ENCODE peak calls at places on chromosomes 6 and 20, in five cellular contexts. One of them, this sample, is unnamed.

GRCh38 chr6:82924799-82925535 is 140.7 kb downstream of the UBE3D start:
- DNase-seq in WTC11: no peak
- DNase-seq in endothelial cell: no peak
- DNase-seq in B cell: no peak
- DNase-seq in GM23338: no peak
- DNase-seq in this sample: no peak

GRCh38 chr20:19990911-19991707 is 26.1 kb upstream of the NAA20 start:
- DNase-seq in B cell: no peak
- DNase-seq in endothelial cell: no peak
- DNase-seq in GM23338: no peak
- DNase-seq in WTC11: no peak
- DNase-seq in this sample: no peak

GRCh38 chr20:19487420-19487819 is 270.6 kb upstream of the RIN2 start:
- DNase-seq in B cell: no peak
- DNase-seq in GM23338: no peak
- DNase-seq in endothelial cell: no peak
- DNase-seq in WTC11: no peak
- DNase-seq in this sample: no peak

GRCh38 chr20:50758469-50758868 is 27.1 kb downstream of the PARD6B start:
- DNase-seq in endothelial cell: no peak
- DNase-seq in WTC11: no peak
- DNase-seq in GM23338: no peak
- DNase-seq in B cell: no peak
- DNase-seq in this sample: no peak

GRCh38 chr20:12057778-12058177 is 140.1 kb downstream of the BTBD3 start:
- DNase-seq in B cell: no peak
- DNase-seq in GM23338: peak
- DNase-seq in endothelial cell: no peak
- DNase-seq in WTC11: peak
- DNase-seq in this sample: no peak

GRCh38 chr20:33896509-33896908 is 85.4 kb downstream of the CHMP4B start:
- DNase-seq in WTC11: no peak
- DNase-seq in GM23338: no peak
- DNase-seq in B cell: no peak
- DNase-seq in endothelial cell: no peak
- DNase-seq in this sample: no peak

GRCh38 chr20:48574383-48574782 is 253.4 kb downstream of the PREX1 start:
- DNase-seq in WTC11: no peak
- DNase-seq in endothelial cell: no peak
- DNase-seq in GM23338: peak
- DNase-seq in B cell: no peak
- DNase-seq in this sample: no peak

GRCh38 chr20:47500554-47500953 is 1.1 kb upstream of the NCOA3 start:
- DNase-seq in endothelial cell: no peak
- DNase-seq in WTC11: no peak
- DNase-seq in B cell: no peak
- DNase-seq in GM23338: no peak
- DNase-seq in this sample: no peak

GRCh38 chr6:45697605-45698004 is 318.1 kb downstream of the CLIC5 start:
- DNase-seq in GM23338: no peak
- DNase-seq in B cell: no peak
- DNase-seq in WTC11: no peak
- DNase-seq in endothelial cell: no peak
- DNase-seq in this sample: no peak

GRCh38 chr20:15818651-15819071 is 754.6 kb downstream of the KIF16B start:
- DNase-seq in WTC11: no peak
- DNase-seq in B cell: no peak
- DNase-seq in GM23338: no peak
- DNase-seq in endothelial cell: no peak
- DNase-seq in this sample: no peak

GRCh38 chr6:154606457-154606856 is 96.0 kb upstream of the CNKSR3 start:
- DNase-seq in WTC11: no peak
- DNase-seq in GM23338: no peak
- DNase-seq in endothelial cell: no peak
- DNase-seq in B cell: peak
- DNase-seq in this sample: no peak

DNA sequence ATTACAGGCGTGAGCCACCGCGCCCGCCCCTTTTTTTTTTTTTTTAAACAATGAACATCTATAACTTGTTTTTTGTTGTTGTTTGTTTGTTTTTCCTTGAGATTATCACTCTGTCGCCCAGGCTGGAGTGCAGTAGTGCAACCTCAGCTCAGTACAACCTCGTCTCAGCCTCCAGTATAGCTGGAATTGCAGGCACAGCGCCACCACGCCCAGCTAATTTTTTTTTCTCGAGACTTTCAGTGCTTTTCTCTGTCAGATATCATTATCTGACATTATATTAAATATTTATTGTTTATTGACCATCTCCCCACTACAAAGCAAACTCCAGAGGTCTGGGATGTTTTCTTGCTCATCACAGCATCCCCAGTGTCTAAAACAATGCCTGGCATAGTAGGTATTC is 2.3 kb upstream of the DLK2 start:
- DNase-seq in GM23338: no peak
- DNase-seq in endothelial cell: no peak
- DNase-seq in B cell: no peak
- DNase-seq in WTC11: no peak
- DNase-seq in this sample: no peak
- TF ChIP-seq CTCF in GM23338: peak
- TF ChIP-seq CTCF in endothelial cell: no peak
- TF ChIP-seq CTCF in B cell: no peak
- TF ChIP-seq CTCF in WTC11: no peak
- TF ChIP-seq CTCF in this sample: no peak

GRCh38 chr20:57387463-57387862 is 3.7 kb upstream of the RBM38 start:
- DNase-seq in WTC11: no peak
- DNase-seq in B cell: no peak
- DNase-seq in GM23338: no peak
- DNase-seq in endothelial cell: no peak
- DNase-seq in this sample: no peak

GRCh38 chr20:57387945-57388351 is 3.2 kb upstream of the RBM38 start:
- DNase-seq in WTC11: no peak
- DNase-seq in GM23338: no peak
- DNase-seq in B cell: no peak
- DNase-seq in endothelial cell: no peak
- DNase-seq in this sample: no peak

GRCh38 chr20:57389695-57390603 is 1.2 kb upstream of the RBM38 start:
- DNase-seq in GM23338: peak
- DNase-seq in WTC11: peak
- DNase-seq in B cell: peak
- DNase-seq in endothelial cell: no peak
- DNase-seq in this sample: no peak

GRCh38 chr20:57390604-57391438 is at the start of gene RBM38:
- DNase-seq in WTC11: peak
- DNase-seq in endothelial cell: peak
- DNase-seq in GM23338: peak
- DNase-seq in B cell: peak
- DNase-seq in this sample: no peak

GRCh38 chr20:57388953-57389694 is 2.1 kb upstream of the RBM38 start:
- DNase-seq in GM23338: peak
- DNase-seq in B cell: peak
- DNase-seq in endothelial cell: peak
- DNase-seq in WTC11: peak
- DNase-seq in this sample: peak
- TF ChIP-seq CTCF in GM23338: peak
- TF ChIP-seq CTCF in B cell: peak
- TF ChIP-seq CTCF in endothelial cell: peak
- TF ChIP-seq CTCF in WTC11: no peak
- TF ChIP-seq CTCF in this sample: no peak

GRCh38 chr6:162245831-162246230 is 481.7 kb downstream of the PRKN start:
- DNase-seq in GM23338: no peak
- DNase-seq in WTC11: no peak
- DNase-seq in B cell: no peak
- DNase-seq in endothelial cell: no peak
- DNase-seq in this sample: no peak

GRCh38 chr6:162249907-162250642 is 477.5 kb downstream of the PRKN start:
- DNase-seq in WTC11: no peak
- DNase-seq in endothelial cell: no peak
- DNase-seq in B cell: no peak
- DNase-seq in GM23338: no peak
- DNase-seq in this sample: no peak

GRCh38 chr6:162251257-162251656 is 476.3 kb downstream of the PRKN start:
- DNase-seq in WTC11: peak
- DNase-seq in B cell: no peak
- DNase-seq in GM23338: peak
- DNase-seq in endothelial cell: peak
- DNase-seq in this sample: no peak
- TF ChIP-seq CTCF in WTC11: peak
- TF ChIP-seq CTCF in B cell: no peak
- TF ChIP-seq CTCF in GM23338: peak
- TF ChIP-seq CTCF in endothelial cell: peak
- TF ChIP-seq CTCF in this sample: no peak

GRCh38 chr20:4567172-4567571 is 154.5 kb upstream of the PRND start:
- DNase-seq in WTC11: no peak
- DNase-seq in endothelial cell: no peak
- DNase-seq in B cell: no peak
- DNase-seq in GM23338: no peak
- DNase-seq in this sample: no peak

GRCh38 chr20:4568560-4568959 is 153.1 kb upstream of the PRND start:
- DNase-seq in WTC11: no peak
- DNase-seq in endothelial cell: no peak
- DNase-seq in GM23338: no peak
- DNase-seq in B cell: no peak
- DNase-seq in this sample: no peak

GRCh38 chr20:4569882-4570281 is 151.8 kb upstream of the PRND start:
- DNase-seq in GM23338: no peak
- DNase-seq in endothelial cell: no peak
- DNase-seq in WTC11: no peak
- DNase-seq in B cell: no peak
- DNase-seq in this sample: no peak

GRCh38 chr20:4571759-4572531 is 149.8 kb upstream of the PRND start:
- DNase-seq in endothelial cell: no peak
- DNase-seq in B cell: no peak
- DNase-seq in WTC11: no peak
- DNase-seq in GM23338: no peak
- DNase-seq in this sample: no peak

DNA sequence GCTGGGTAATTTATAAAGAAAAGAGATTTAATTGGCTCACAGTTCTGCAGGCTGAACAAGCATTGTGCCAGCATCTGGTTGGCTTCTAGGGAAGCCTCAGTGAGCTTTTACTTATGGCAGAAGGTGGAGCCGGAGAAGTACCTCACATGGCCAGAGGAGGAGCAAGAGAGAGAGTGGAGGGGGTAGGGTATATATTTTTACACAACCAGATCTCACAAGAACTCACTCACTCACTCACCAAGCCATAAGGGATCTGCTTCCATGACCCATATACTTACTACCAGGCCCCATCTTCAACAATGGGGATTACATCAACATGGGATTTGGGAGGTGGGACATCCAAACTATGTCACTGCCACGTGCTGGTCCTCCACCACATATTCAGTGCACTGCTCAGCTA is 152.6 kb upstream of the PRND start:
- DNase-seq in WTC11: peak
- DNase-seq in endothelial cell: no peak
- DNase-seq in GM23338: peak
- DNase-seq in B cell: no peak
- DNase-seq in this sample: no peak
- TF ChIP-seq CTCF in WTC11: no peak
- TF ChIP-seq CTCF in endothelial cell: no peak
- TF ChIP-seq CTCF in GM23338: peak
- TF ChIP-seq CTCF in B cell: peak
- TF ChIP-seq CTCF in this sample: no peak

GRCh38 chr6:147740326-147740725 is 231.8 kb downstream of the SAMD5 start:
- DNase-seq in GM23338: no peak
- DNase-seq in B cell: no peak
- DNase-seq in WTC11: no peak
- DNase-seq in endothelial cell: no peak
- DNase-seq in this sample: no peak

GRCh38 chr6:147744012-147744411 is 235.5 kb downstream of the SAMD5 start:
- DNase-seq in GM23338: no peak
- DNase-seq in endothelial cell: no peak
- DNase-seq in WTC11: no peak
- DNase-seq in B cell: no peak
- DNase-seq in this sample: no peak

GRCh38 chr6:147738516-147739187 is 230.2 kb downstream of the SAMD5 start:
- DNase-seq in B cell: no peak
- DNase-seq in endothelial cell: no peak
- DNase-seq in WTC11: no peak
- DNase-seq in GM23338: no peak
- DNase-seq in this sample: no peak

GRCh38 chr6:147741419-147741818 is 232.9 kb downstream of the SAMD5 start:
- DNase-seq in endothelial cell: no peak
- DNase-seq in GM23338: no peak
- DNase-seq in WTC11: no peak
- DNase-seq in B cell: no peak
- DNase-seq in this sample: no peak

GRCh38 chr6:147742445-147742844 is 234.0 kb downstream of the SAMD5 start:
- DNase-seq in GM23338: no peak
- DNase-seq in WTC11: no peak
- DNase-seq in B cell: no peak
- DNase-seq in endothelial cell: no peak
- DNase-seq in this sample: no peak
- TF ChIP-seq CTCF in GM23338: peak
- TF ChIP-seq CTCF in WTC11: no peak
- TF ChIP-seq CTCF in B cell: no peak
- TF ChIP-seq CTCF in endothelial cell: no peak
- TF ChIP-seq CTCF in this sample: no peak